ENCODE peak calls at places on chromosomes 5 and 9, in seven cellular contexts. M, S, L, K, J, R and G are unnamed samples.

GRCh38 chr5:123035950-123036390 is 555 bp downstream of the PPIC start:
- DNase-seq in J (peak; percentile 47), K (no peak), M (peak; percentile 2), R (no peak), S (peak; percentile 18), L (peak; percentile 14), G (no peak)

GRCh38 chr5:16265141-16265540 is 85.5 kb upstream of the MARCHF11 start:
- DNase-seq in K (no peak), S (no peak), M (no peak), J (no peak), L (no peak), R (no peak), G (no peak)

GRCh38 chr5:154464435-154464834 is 13.6 kb downstream of the HAND1 start:
- DNase-seq in R (no peak), K (no peak), J (no peak), S (no peak), L (no peak), M (no peak), G (no peak)

GRCh38 chr5:14580037-14581034 is 1.3 kb upstream of the OTULINL start:
- DNase-seq in S (no peak), J (no peak), R (no peak), M (no peak), L (no peak), K (no peak), G (no peak)

GRCh38 chr5:150801117-150801927 is 22.8 kb downstream of the SMIM3 start:
- DNase-seq in R (no peak), J (peak; percentile 74), M (peak; percentile 51), S (peak; percentile 75), L (peak; percentile 51), K (no peak), G (no peak)

GRCh38 chr9:135512904-135513303 is 8.3 kb upstream of the LCN1 start:
- DNase-seq in S (no peak), L (no peak), K (no peak), J (no peak), M (no peak), R (no peak), G (no peak)

GRCh38 chr5:56259002-56259511 is 25.9 kb upstream of the ANKRD55 start:
- DNase-seq in L (no peak), J (peak; percentile 91), M (no peak), S (peak; percentile 73), K (no peak), R (no peak), G (no peak)

GRCh38 chr9:76725181-76725580 is 39.1 kb upstream of the PCA3 start:
- DNase-seq in J (no peak), L (no peak), R (no peak), K (no peak), M (no peak), S (no peak), G (no peak)

GRCh38 chr5:137071941-137072340 is 427.2 kb downstream of the SPOCK1 start:
- DNase-seq in L (no peak), R (no peak), M (no peak), K (no peak), S (no peak), J (no peak), G (no peak)